ENCODE peak calls at places on chromosomes 12 and 14, in nine cellular contexts. H is AG04450; M is lower lobe of right lung; Y is IMR-90; P is upper lobe of right lung; A is CD8-positive, alpha-beta T cell; G is tibial artery; X is uterus; E is osteoblast. R is an unnamed sample. For H3K9me3, the result is how much of the 10 kb centered on the place peaks cover.

GRCh38 chr14:96821501-96821900 is 24.3 kb downstream of the VRK1 start:
- DNase-seq in M (no peak), A (no peak), Y (no peak), G (no peak), H (no peak), E (no peak), P (no peak), X (no peak), R (no peak)

GRCh38 chr14:73850940-73851339 is 691 bp upstream of the PTGR2 start:
- DNase-seq in X (no peak), A (no peak), M (no peak), H (no peak), P (no peak), E (peak), G (no peak), Y (no peak), R (no peak)

GRCh38 chr12:62006076-62006732 is 254.0 kb upstream of the USP15 start:
- DNase-seq in G (no peak), P (no peak), H (no peak), A (no peak), Y (peak), M (no peak), E (no peak), X (no peak), R (no peak)

GRCh38 chr14:95519699-95520098 is 3.2 kb upstream of the SYNE3 start:
- DNase-seq in M (peak), G (peak), Y (peak), H (no peak), A (no peak), X (peak), E (peak), P (no peak), R (peak)

GRCh38 chr14:67418368-67419174 is 6.6 kb upstream of the PLEK2 start:
- DNase-seq in Y (peak), G (no peak), P (no peak), M (no peak), H (no peak), X (no peak), E (no peak), A (no peak), R (peak)

GRCh38 chr12:28795306-28795705 is 353.8 kb upstream of the FAR2 start:
- DNase-seq in G (no peak), H (peak), X (no peak), A (no peak), E (no peak), P (no peak), M (no peak), Y (peak), R (no peak)

GRCh38 chr14:95339301-95339865 is 19.7 kb upstream of the CLMN start:
- DNase-seq in G (no peak), P (no peak), M (no peak), Y (no peak), X (no peak), H (no peak), E (no peak), A (no peak), R (no peak)

GRCh38 chr12:12376636-12377448 is 20.0 kb downstream of the BORCS5 start:
- DNase-seq in G (no peak), A (no peak), Y (peak), X (peak), H (peak), M (no peak), E (peak), P (no peak), R (no peak)

GRCh38 chr12:91685917-91686316 is 459.7 kb downstream of the BTG1 start:
- DNase-seq in X (no peak), H (no peak), G (no peak), A (no peak), E (peak), P (no peak), Y (peak), M (no peak), R (no peak)

GRCh38 chr12:34217660-34218059 is 195.4 kb downstream of the ALG10 start:
- DNase-seq in H (no peak), P (no peak), E (no peak), A (no peak), X (no peak), G (no peak), M (no peak), Y (no peak), R (no peak)

GRCh38 chr12:82574191-82574590 is 112.5 kb upstream of the TMTC2 start:
- DNase-seq in H (no peak), X (no peak), A (no peak), Y (no peak), G (no peak), P (no peak), M (no peak), E (no peak), R (no peak)

GRCh38 chr14:73943083-73943482 is 6.8 kb downstream of the FAM161B start:
- DNase-seq in Y (peak), G (peak), X (peak), A (no peak), H (peak), M (no peak), E (peak), P (no peak), R (peak)

DNA sequence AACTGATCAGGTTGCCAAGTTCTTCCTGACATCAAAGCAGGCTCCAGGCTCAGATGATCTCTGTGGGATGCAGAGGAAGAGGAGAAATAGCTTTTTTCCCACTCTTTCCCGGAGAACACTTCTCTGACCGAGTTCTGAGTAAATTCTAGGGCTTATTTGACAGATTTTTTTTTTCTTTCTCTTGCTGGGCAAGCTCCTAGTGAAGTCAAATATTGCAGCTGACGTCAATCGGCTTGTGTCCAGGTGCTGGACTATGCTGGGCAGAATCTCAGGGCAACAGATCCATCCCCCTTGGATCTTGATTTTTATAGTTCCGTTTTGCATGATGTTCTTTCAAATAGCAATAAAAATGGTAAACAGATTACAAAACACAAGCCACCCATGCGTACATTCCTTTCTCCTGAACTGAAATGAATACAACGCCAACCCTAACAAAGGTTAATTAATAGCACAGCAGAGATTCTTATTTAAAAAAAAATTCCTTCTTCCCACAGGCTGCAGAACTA is 182.2 kb downstream of the NOVA1 start:
- DNase-seq in P (no peak), M (no peak), G (peak), E (no peak), X (peak), H (no peak), A (no peak), Y (no peak), R (peak)
- H3K9me3 ChIP-seq in P (under half), M (under half), G (under half), E (under half), X (under half), H (under half), A (under half), Y (under half), R (under half)

GRCh38 chr14:25026476-25027137 is 23.3 kb downstream of the STXBP6 start:
- DNase-seq in M (no peak), Y (no peak), X (no peak), E (no peak), G (no peak), P (no peak), H (no peak), A (no peak), R (no peak)

GRCh38 chr14:25037032-25037431 is 12.9 kb downstream of the STXBP6 start:
- DNase-seq in A (no peak), E (no peak), H (no peak), M (no peak), Y (no peak), P (no peak), G (no peak), X (no peak), R (no peak)

GRCh38 chr14:25034803-25035681 is 14.9 kb downstream of the STXBP6 start:
- DNase-seq in P (no peak), Y (no peak), H (no peak), X (no peak), G (no peak), E (no peak), M (no peak), A (no peak), R (no peak)

GRCh38 chr14:25033358-25033757 is 16.6 kb downstream of the STXBP6 start:
- DNase-seq in P (no peak), X (no peak), A (no peak), G (no peak), E (no peak), H (no peak), M (no peak), Y (no peak), R (no peak)

DNA sequence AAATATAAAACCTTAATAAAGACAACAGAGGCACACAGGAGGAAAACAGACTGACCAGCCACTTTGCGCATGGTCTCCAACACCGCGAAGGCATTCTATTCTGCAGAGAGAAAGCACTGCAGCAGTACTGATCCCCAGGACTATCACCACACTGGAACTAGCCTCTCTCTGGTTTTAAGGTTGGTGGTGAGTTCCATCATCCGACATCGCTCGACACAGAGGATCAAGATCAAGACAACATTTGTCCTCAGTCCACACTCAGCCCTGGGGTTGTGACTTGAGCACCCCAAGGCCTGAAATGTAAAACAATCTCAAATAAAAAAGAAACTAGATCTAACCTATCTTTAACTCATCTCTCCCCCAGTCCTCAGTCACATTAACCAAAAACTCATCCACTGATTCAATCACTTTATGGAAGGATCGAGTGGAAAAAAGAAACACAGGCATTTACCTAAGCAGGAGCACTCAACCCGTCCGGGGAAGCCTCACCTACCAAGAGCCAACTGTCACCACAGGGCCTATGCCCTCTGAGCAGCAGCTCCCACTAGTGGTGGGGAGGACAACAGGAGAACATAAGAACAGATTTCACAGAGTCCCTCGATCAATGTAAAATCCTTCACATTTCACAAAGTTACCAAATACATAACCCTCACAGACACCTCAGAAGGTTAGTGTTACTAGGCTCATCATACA is 17.7 kb downstream of the STXBP6 start:
- DNase-seq in A (no peak), M (no peak), X (no peak), P (no peak), G (no peak), Y (no peak), E (no peak), H (no peak), R (no peak)
- H3K4me3 ChIP-seq in A (no peak), M (no peak), X (no peak), P (no peak), G (no peak), Y (no peak), E (no peak), H (no peak), R (no peak)

DNA sequence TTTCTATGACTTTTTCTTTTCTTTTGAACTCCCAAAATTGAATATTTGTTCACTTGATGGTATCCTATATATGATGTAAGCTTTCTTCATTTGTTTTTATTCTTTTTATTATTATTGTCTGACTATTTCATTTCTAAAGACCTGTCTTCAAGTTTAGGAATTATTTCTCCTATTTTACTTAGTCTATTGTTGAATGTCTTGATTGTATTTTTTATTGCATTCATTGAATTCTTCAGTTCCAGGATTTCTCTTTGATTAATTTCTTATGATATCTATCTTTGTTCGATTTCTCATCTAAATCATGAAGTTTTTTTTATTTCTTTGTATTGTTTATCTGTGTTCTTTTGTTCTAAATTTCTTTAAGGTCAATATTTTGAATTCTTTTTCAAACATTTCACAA is 238.8 kb downstream of the TTC6 start:
- DNase-seq in Y (no peak), M (no peak), X (no peak), G (no peak), E (no peak), H (no peak), A (no peak), P (no peak), R (no peak)
- H3K9me3 ChIP-seq in Y (under half), M (under half), X (under half), G (under half), E (under half), H (under half), A (under half), P (under half), R (under half)

DNA sequence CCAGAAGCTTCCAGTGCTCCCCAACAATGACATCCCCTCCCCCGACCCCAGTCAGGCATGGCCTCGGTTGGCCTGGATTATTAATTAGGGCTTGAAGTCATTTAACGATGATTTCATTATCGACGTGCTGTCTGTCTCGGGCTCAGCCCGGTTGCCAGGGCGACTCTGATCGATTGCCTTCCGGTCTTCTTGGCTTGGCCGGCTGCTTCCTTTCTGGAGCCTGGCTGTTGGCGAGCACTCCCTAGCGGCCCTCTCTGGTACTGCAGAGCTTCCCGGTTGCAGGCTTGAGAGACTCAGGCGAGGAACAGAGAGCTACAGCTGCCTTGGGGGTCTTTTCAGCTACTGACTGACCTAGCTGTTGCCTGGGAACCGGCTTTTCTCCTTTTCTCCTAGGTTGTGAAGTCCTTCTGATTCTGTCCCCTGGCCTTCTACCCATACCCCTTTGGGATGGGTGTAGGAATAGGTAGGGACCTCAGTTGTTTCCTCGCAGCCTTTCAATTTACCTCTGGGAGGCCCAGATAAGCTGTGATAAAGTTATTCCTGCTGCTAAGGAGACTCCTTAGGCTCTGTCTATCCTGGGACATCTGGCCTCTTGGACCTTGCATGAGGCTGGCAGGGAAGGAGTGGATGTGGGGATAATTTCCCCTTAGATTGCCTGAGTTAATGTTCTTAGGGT is 5.5 kb upstream of the CISTR start:
- DNase-seq in Y (peak), E (peak), H (no peak), A (peak), M (peak), P (peak), X (peak), G (peak), R (peak)
- H3K4me3 ChIP-seq in Y (no peak), E (peak), H (no peak), A (no peak), M (peak), P (no peak), X (no peak), G (no peak), R (no peak)